ENCODE peak calls at places on chromosomes 4 and X, in seven cellular contexts. J, V, Z, M, I, R and P are unnamed samples.

GRCh38 chr4:165560941-165561340 is 182.1 kb downstream of the CPE start:
- DNase-seq in J (no peak), V (no peak), Z (no peak), M (no peak), I (no peak), R (no peak), P (no peak)

GRCh38 chrX:132818638-132819037 is 139.8 kb downstream of the HS6ST2 start:
- DNase-seq in J (no peak), V (no peak), Z (no peak), M (no peak), I (peak), R (no peak), P (no peak)

GRCh38 chrX:66634272-66634671 is 4.6 kb downstream of the EDA2R start:
- DNase-seq in J (no peak), V (no peak), Z (no peak), M (no peak), I (no peak), R (no peak), P (no peak)

GRCh38 chr4:53306729-53307128 is 59.1 kb downstream of the SCFD2 start:
- DNase-seq in J (no peak), V (no peak), Z (no peak), M (no peak), I (no peak), R (no peak), P (no peak)

GRCh38 chr4:36676139-36677050 is 395.0 kb downstream of the DTHD1 start:
- DNase-seq in J (no peak), V (no peak), Z (no peak), M (no peak), I (no peak), R (no peak), P (no peak)

GRCh38 chrX:40871385-40872082 is 136.2 kb upstream of the MED14 start:
- DNase-seq in J (no peak), V (no peak), Z (no peak), M (no peak), I (no peak), R (no peak), P (no peak)

GRCh38 chr4:154049457-154050181 is 260.7 kb upstream of the SFRP2 start:
- DNase-seq in J (peak), V (no peak), Z (peak), M (no peak), I (peak), R (peak), P (peak)

GRCh38 chrX:134374910-134375309 is 85.1 kb upstream of the HPRT1 start:
- DNase-seq in J (no peak), V (no peak), Z (no peak), M (no peak), I (no peak), R (no peak), P (no peak)

GRCh38 chrX:43745938-43746721 is 90.0 kb downstream of the MAOA start:
- DNase-seq in J (no peak), V (no peak), Z (no peak), M (no peak), I (no peak), R (no peak), P (no peak)

GRCh38 chr4:165927366-165927765 is 54.3 kb downstream of the TLL1 start:
- DNase-seq in J (no peak), V (no peak), Z (no peak), M (no peak), I (no peak), R (no peak), P (no peak)

GRCh38 chr4:173998471-173999144 is 284.9 kb downstream of the FBXO8 start:
- DNase-seq in J (no peak), V (no peak), Z (no peak), M (no peak), I (no peak), R (no peak), P (no peak)

GRCh38 chr4:146159384-146160058 is 16.0 kb upstream of the LSM6 start:
- DNase-seq in J (no peak), V (no peak), Z (no peak), M (no peak), I (no peak), R (no peak), P (no peak)

GRCh38 chr4:140372607-140373327 is 679 bp upstream of the SCOC start:
- DNase-seq in J (no peak), V (no peak), Z (peak), M (no peak), I (peak), R (no peak), P (no peak)

GRCh38 chr4:92270908-92271307 is 32.9 kb upstream of the GRID2 start:
- DNase-seq in J (no peak), V (no peak), Z (peak), M (no peak), I (peak), R (no peak), P (no peak)

GRCh38 chr4:6688879-6689505 is 4.7 kb upstream of the S100P start:
- DNase-seq in J (peak), V (no peak), Z (peak), M (no peak), I (peak), R (no peak), P (peak)